ENCODE peak calls at places on chromosomes 11 and 22, in nine cellular contexts. O is cardiac muscle cell, S is BJ, B is choroid plexus epithelial cell, Y is AG09309, X is heart left ventricle, K is vagina, W is psoas muscle, Z is PC-3. Q is an unnamed sample.

GRCh38 chr11:118973985-118974384 is 2.4 kb downstream of the FOXR1 start:
- DNase-seq in O (no peak), S (no peak), B (no peak), Y (no peak), X (no peak), K (no peak), W (no peak), Z (peak), Q (no peak)

GRCh38 chr11:73197348-73197747 is 20.7 kb upstream of the P2RY2 start:
- DNase-seq in O (no peak), S (no peak), B (no peak), Y (no peak), X (no peak), K (no peak), W (no peak), Z (peak), Q (peak)

GRCh38 chr22:33382427-33382826 is 324.2 kb upstream of the SYN3 start:
- DNase-seq in O (no peak), S (no peak), B (no peak), Y (no peak), X (no peak), K (no peak), W (no peak), Z (no peak), Q (no peak)

GRCh38 chr11:9446230-9446629 is 14.6 kb upstream of the ZNF143 start:
- DNase-seq in O (no peak), S (no peak), B (no peak), Y (no peak), X (no peak), K (no peak), W (no peak), Z (no peak), Q (no peak)

GRCh38 chr11:115462004-115462541 is 42.1 kb downstream of the CADM1 start:
- DNase-seq in O (no peak), S (no peak), B (no peak), Y (no peak), X (peak), K (no peak), W (no peak), Z (no peak), Q (no peak)

GRCh38 chr11:128624269-128625170 is 37.2 kb upstream of the ETS1 start:
- DNase-seq in O (no peak), S (no peak), B (no peak), Y (no peak), X (no peak), K (no peak), W (no peak), Z (no peak), Q (no peak)

GRCh38 chr11:134838708-134839107 is 426.7 kb upstream of the B3GAT1 start:
- DNase-seq in O (no peak), S (no peak), B (no peak), Y (no peak), X (no peak), K (no peak), W (no peak), Z (no peak), Q (no peak)

GRCh38 chr22:48883211-48883960 is 944.3 kb downstream of the BRD1 start:
- DNase-seq in O (no peak), S (no peak), B (no peak), Y (no peak), X (no peak), K (no peak), W (no peak), Z (no peak), Q (no peak)

GRCh38 chr11:103894034-103894433 is 142.4 kb upstream of the DDI1 start:
- DNase-seq in O (no peak), S (no peak), B (no peak), Y (no peak), X (no peak), K (no peak), W (no peak), Z (no peak), Q (no peak)

GRCh38 chr11:36492724-36493304 is 17.3 kb downstream of the TRAF6 start:
- DNase-seq in O (peak), S (no peak), B (peak), Y (no peak), X (no peak), K (no peak), W (no peak), Z (peak), Q (no peak)

GRCh38 chr11:88292156-88292844 is 45.2 kb downstream of the CTSC start:
- DNase-seq in O (peak), S (no peak), B (peak), Y (no peak), X (no peak), K (no peak), W (no peak), Z (peak), Q (no peak)

GRCh38 chr11:15673408-15673811 is 558.7 kb downstream of the INSC start:
- DNase-seq in O (peak), S (no peak), B (no peak), Y (no peak), X (no peak), K (no peak), W (no peak), Z (no peak), Q (no peak)

GRCh38 chr22:41915035-41915782 is at the start of gene SHISA8:
- DNase-seq in O (peak), S (no peak), B (peak), Y (no peak), X (no peak), K (no peak), W (peak), Z (peak), Q (peak)

GRCh38 chr11:5705688-5706087 is 16.1 kb downstream of the TRIM22 start:
- DNase-seq in O (no peak), S (no peak), B (peak), Y (no peak), X (no peak), K (no peak), W (no peak), Z (no peak), Q (no peak)

GRCh38 chr11:59097113-59097708 is 9.8 kb upstream of the FAM111B start:
- DNase-seq in O (peak), S (no peak), B (peak), Y (peak), X (no peak), K (no peak), W (peak), Z (peak), Q (peak)

GRCh38 chr11:93330446-93330984 is at the start of gene DEUP1:
- DNase-seq in O (peak), S (no peak), B (peak), Y (no peak), X (peak), K (no peak), W (peak), Z (peak), Q (peak)

GRCh38 chr11:20067665-20068064 is 92.6 kb downstream of the DBX1 start:
- DNase-seq in O (no peak), S (no peak), B (no peak), Y (no peak), X (no peak), K (no peak), W (no peak), Z (no peak), Q (no peak)

GRCh38 chr11:82858556-82859091 is 41.6 kb downstream of the PRCP start:
- DNase-seq in O (peak), S (peak), B (peak), Y (peak), X (no peak), K (no peak), W (no peak), Z (peak), Q (no peak)

GRCh38 chr11:57407010-57407409 is 16.6 kb upstream of the PRG2 start:
- DNase-seq in O (no peak), S (no peak), B (no peak), Y (no peak), X (peak), K (no peak), W (peak), Z (no peak), Q (no peak)

GRCh38 chr11:113645593-113646349 is 60.3 kb downstream of the TMPRSS5 start:
- DNase-seq in O (peak), S (no peak), B (no peak), Y (no peak), X (no peak), K (no peak), W (no peak), Z (no peak), Q (no peak)

GRCh38 chr11:96105197-96105895 is 181.4 kb upstream of the MTMR2 start:
- DNase-seq in O (peak), S (no peak), B (peak), Y (no peak), X (no peak), K (no peak), W (no peak), Z (no peak), Q (no peak)

GRCh38 chr11:35784699-35785098 is 122.1 kb downstream of the TRIM44 start:
- DNase-seq in O (no peak), S (no peak), B (no peak), Y (no peak), X (no peak), K (no peak), W (no peak), Z (no peak), Q (no peak)

GRCh38 chr22:50190182-50190951 is 4.7 kb downstream of the TRABD start:
- DNase-seq in O (peak), S (no peak), B (peak), Y (no peak), X (peak), K (no peak), W (peak), Z (peak), Q (no peak)

GRCh38 chr11:11672764-11673163 is 51.0 kb upstream of the GALNT18 start:
- DNase-seq in O (peak), S (no peak), B (no peak), Y (no peak), X (no peak), K (no peak), W (no peak), Z (no peak), Q (no peak)

GRCh38 chr22:26610072-26610958 is 7.5 kb downstream of the CRYBB1 start:
- DNase-seq in O (peak), S (peak), B (peak), Y (peak), X (no peak), K (no peak), W (peak), Z (peak), Q (no peak)

GRCh38 chr22:49205401-49205800 is 622.3 kb downstream of the BRD1 start:
- DNase-seq in O (no peak), S (no peak), B (no peak), Y (no peak), X (no peak), K (no peak), W (no peak), Z (no peak), Q (no peak)

DNA sequence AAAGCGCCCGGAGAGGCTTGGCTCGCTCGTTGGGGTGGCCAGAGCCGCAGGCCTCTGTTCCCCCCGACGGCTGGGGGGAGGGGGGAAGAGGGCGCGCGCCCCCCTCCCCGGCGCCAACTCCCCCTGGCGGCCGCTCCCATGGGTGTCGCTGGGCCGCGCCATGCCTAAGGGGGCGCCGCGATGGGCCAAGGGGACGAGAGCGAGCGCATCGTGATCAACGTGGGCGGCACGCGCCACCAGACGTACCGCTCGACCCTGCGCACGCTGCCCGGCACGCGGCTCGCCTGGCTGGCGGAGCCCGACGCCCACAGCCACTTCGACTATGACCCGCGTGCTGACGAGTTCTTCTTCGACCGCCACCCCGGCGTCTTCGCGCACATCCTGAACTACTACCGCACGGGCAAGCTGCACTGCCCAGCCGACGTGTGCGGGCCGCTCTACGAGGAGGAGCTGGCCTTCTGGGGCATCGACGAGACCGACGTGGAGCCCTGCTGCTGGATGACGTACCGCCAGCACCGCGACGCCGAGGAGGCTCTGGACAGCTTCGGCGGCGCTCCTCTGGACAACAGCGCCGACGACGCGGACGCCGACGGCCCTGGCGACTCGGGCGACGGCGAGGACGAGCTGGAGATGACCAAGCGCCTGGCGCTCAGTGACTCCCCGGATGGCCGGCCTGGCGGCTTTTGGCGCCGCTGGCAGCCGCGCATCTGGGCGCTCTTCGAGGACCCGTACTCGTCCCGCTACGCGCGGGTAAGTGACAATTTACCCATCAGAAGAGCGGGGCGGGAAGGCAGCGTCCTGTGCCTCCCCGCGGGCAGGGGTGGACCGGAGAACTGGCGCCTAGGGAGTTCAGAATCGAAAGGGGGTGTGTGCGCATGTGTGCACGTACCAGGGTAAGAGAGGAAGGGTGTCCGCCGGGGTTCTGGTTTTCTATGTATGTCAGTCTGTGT is 1.5 kb downstream of the KCNC1 start:
- DNase-seq in O (no peak), S (no peak), B (no peak), Y (no peak), X (no peak), K (no peak), W (no peak), Z (no peak), Q (peak)
- TF ChIP-seq CTCF in O (peak), S (no peak), B (no peak), Y (peak), X (no peak), K (no peak), W (peak), Z (no peak), Q (peak)

GRCh38 chr22:44100411-44100810 is 76.3 kb downstream of the PARVB start:
- DNase-seq in O (no peak), S (no peak), B (no peak), Y (no peak), X (no peak), K (no peak), W (no peak), Z (no peak), Q (no peak)

GRCh38 chr22:44103735-44104134 is 77.0 kb upstream of the PARVG start:
- DNase-seq in O (no peak), S (no peak), B (no peak), Y (no peak), X (no peak), K (no peak), W (no peak), Z (no peak), Q (no peak)

GRCh38 chr22:44099696-44100095 is 75.6 kb downstream of the PARVB start:
- DNase-seq in O (no peak), S (no peak), B (no peak), Y (no peak), X (peak), K (no peak), W (no peak), Z (no peak), Q (no peak)

GRCh38 chr22:44102121-44102520 is 78.0 kb downstream of the PARVB start:
- DNase-seq in O (no peak), S (no peak), B (no peak), Y (no peak), X (peak), K (no peak), W (no peak), Z (no peak), Q (no peak)

DNA sequence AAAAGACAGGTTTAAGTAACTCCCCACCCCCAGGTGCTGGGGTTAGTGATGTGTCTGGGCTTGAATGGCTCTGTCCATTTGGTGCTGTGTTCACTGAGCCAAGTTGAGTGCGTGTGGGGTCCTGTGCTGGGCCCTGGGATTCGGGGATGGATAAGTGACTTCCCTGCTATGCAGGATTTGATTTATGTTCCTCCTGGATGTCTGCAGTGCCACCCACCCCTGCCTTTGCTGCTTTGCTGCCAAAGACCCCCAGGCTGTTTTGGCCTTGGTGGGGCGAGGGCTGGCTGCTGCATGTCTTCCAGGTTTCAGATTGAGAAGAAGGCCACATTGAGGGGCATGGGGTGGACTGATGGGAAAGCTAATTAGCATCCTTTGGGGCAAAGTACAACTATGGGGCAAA is 77.9 kb upstream of the PARVG start:
- DNase-seq in O (no peak), S (no peak), B (no peak), Y (no peak), X (peak), K (no peak), W (no peak), Z (no peak), Q (no peak)
- TF ChIP-seq CTCF in O (no peak), S (no peak), B (no peak), Y (no peak), X (no peak), K (no peak), W (no peak), Z (no peak), Q (no peak)

GRCh38 chr11:13183826-13184196 is 93.8 kb upstream of the BMAL1 start:
- DNase-seq in O (no peak), S (no peak), B (no peak), Y (no peak), X (no peak), K (no peak), W (no peak), Z (no peak), Q (no peak)

GRCh38 chr11:13188179-13188578 is 89.4 kb upstream of the BMAL1 start:
- DNase-seq in O (no peak), S (no peak), B (no peak), Y (no peak), X (no peak), K (no peak), W (no peak), Z (no peak), Q (no peak)

GRCh38 chr11:13184295-13184794 is 93.2 kb upstream of the BMAL1 start:
- DNase-seq in O (no peak), S (no peak), B (no peak), Y (no peak), X (no peak), K (no peak), W (no peak), Z (no peak), Q (no peak)

GRCh38 chr11:13183094-13183825 is 94.3 kb upstream of the BMAL1 start:
- DNase-seq in O (peak), S (peak), B (peak), Y (peak), X (no peak), K (no peak), W (no peak), Z (peak), Q (no peak)
- TF ChIP-seq CTCF in O (peak), S (peak), B (peak), Y (peak), X (peak), K (peak), W (peak), Z (peak), Q (peak)

GRCh38 chr11:8261921-8262551 is 1.6 kb downstream of the LMO1 start:
- DNase-seq in O (no peak), S (no peak), B (no peak), Y (no peak), X (no peak), K (no peak), W (no peak), Z (no peak), Q (no peak)

GRCh38 chr11:8263109-8263768 is 439 bp downstream of the LMO1 start:
- DNase-seq in O (no peak), S (no peak), B (peak), Y (no peak), X (no peak), K (no peak), W (no peak), Z (no peak), Q (peak)

GRCh38 chr11:8262552-8263108 is 1.0 kb downstream of the LMO1 start:
- DNase-seq in O (peak), S (no peak), B (peak), Y (no peak), X (peak), K (no peak), W (peak), Z (peak), Q (peak)

GRCh38 chr11:8265681-8266241 is 2.1 kb upstream of the LMO1 start:
- DNase-seq in O (peak), S (no peak), B (no peak), Y (no peak), X (no peak), K (no peak), W (no peak), Z (no peak), Q (no peak)

GRCh38 chr11:8263769-8264410 is at the start of gene LMO1:
- DNase-seq in O (peak), S (no peak), B (peak), Y (peak), X (peak), K (no peak), W (peak), Z (peak), Q (peak)
- TF ChIP-seq CTCF in O (peak), S (peak), B (peak), Y (peak), X (peak), K (peak), W (peak), Z (peak), Q (peak)

GRCh38 chr22:34976886-34977285 is 89.1 kb upstream of the ISX start:
- DNase-seq in O (no peak), S (no peak), B (no peak), Y (no peak), X (no peak), K (no peak), W (no peak), Z (no peak), Q (no peak)

GRCh38 chr22:34973016-34973415 is 92.9 kb upstream of the ISX start:
- DNase-seq in O (no peak), S (no peak), B (no peak), Y (no peak), X (no peak), K (no peak), W (no peak), Z (no peak), Q (no peak)

GRCh38 chr22:34973926-34974325 is 92.0 kb upstream of the ISX start:
- DNase-seq in O (no peak), S (no peak), B (no peak), Y (no peak), X (no peak), K (no peak), W (no peak), Z (no peak), Q (no peak)

GRCh38 chr22:34976474-34976873 is 89.5 kb upstream of the ISX start:
- DNase-seq in O (no peak), S (no peak), B (no peak), Y (no peak), X (no peak), K (no peak), W (no peak), Z (no peak), Q (no peak)

GRCh38 chr22:34975721-34976120 is 90.2 kb upstream of the ISX start:
- DNase-seq in O (no peak), S (no peak), B (no peak), Y (no peak), X (no peak), K (no peak), W (no peak), Z (peak), Q (no peak)
- TF ChIP-seq CTCF in O (no peak), S (no peak), B (no peak), Y (no peak), X (no peak), K (no peak), W (no peak), Z (no peak), Q (no peak)

GRCh38 chr11:74630043-74630442 is 37.7 kb downstream of the POLD3 start:
- DNase-seq in O (no peak), S (no peak), B (no peak), Y (no peak), X (no peak), K (no peak), W (no peak), Z (no peak), Q (no peak)

GRCh38 chr11:74639533-74639932 is 47.2 kb downstream of the POLD3 start:
- DNase-seq in O (peak), S (no peak), B (no peak), Y (no peak), X (no peak), K (no peak), W (no peak), Z (no peak), Q (peak)

GRCh38 chr11:74636633-74637184 is 44.3 kb downstream of the POLD3 start:
- DNase-seq in O (peak), S (peak), B (peak), Y (peak), X (no peak), K (no peak), W (no peak), Z (peak), Q (no peak)

GRCh38 chr11:74633406-74634393 is 41.3 kb downstream of the POLD3 start:
- DNase-seq in O (no peak), S (no peak), B (no peak), Y (no peak), X (no peak), K (no peak), W (no peak), Z (no peak), Q (no peak)

GRCh38 chr11:74634537-74634936 is 42.2 kb downstream of the POLD3 start:
- DNase-seq in O (peak), S (no peak), B (peak), Y (no peak), X (no peak), K (no peak), W (no peak), Z (peak), Q (no peak)
- TF ChIP-seq CTCF in O (peak), S (peak), B (peak), Y (peak), X (peak), K (no peak), W (peak), Z (peak), Q (no peak)

GRCh38 chr22:21657361-21658118 is 8.3 kb upstream of the PPIL2 start:
- DNase-seq in O (peak), S (no peak), B (no peak), Y (no peak), X (peak), K (no peak), W (peak), Z (peak), Q (peak)
- TF ChIP-seq CTCF in O (no peak), S (peak), B (no peak), Y (no peak), X (no peak), K (no peak), W (peak), Z (peak), Q (peak)

GRCh38 chr22:39364646-39365405 is 15.0 kb downstream of the SYNGR1 start:
- DNase-seq in O (no peak), S (no peak), B (no peak), Y (no peak), X (no peak), K (no peak), W (no peak), Z (no peak), Q (no peak)
- TF ChIP-seq CTCF in O (no peak), S (peak), B (no peak), Y (no peak), X (no peak), K (no peak), W (no peak), Z (no peak), Q (no peak)

GRCh38 chr11:18243783-18244362 is 4.6 kb downstream of the SAA2 start:
- DNase-seq in O (peak), S (peak), B (peak), Y (peak), X (no peak), K (no peak), W (no peak), Z (peak), Q (peak)
- TF ChIP-seq CTCF in O (peak), S (peak), B (peak), Y (peak), X (peak), K (peak), W (peak), Z (peak), Q (peak)

Q was measured in glutamatergic neuron.